ENCODE peak calls at places on chromosomes 6 and 20, in five cellular contexts. One of them, this sample, is unnamed.
A peak's percentile ranks its signal among the peaks of the same experiment; 100 is the strongest.

GRCh38 chr20:59673998-59674445 is 69.7 kb downstream of the PHACTR3 start:
- DNase-seq in fibroblast of mammary gland: no peak
- DNase-seq in substantia nigra: no peak
- DNase-seq in foreskin fibroblast: no peak
- DNase-seq in AG10803: no peak
- DNase-seq in this sample: no peak

GRCh38 chr20:58109126-58109880 is 119.2 kb downstream of the ANKRD60 start:
- DNase-seq in fibroblast of mammary gland: peak; percentile 73
- DNase-seq in substantia nigra: no peak
- DNase-seq in foreskin fibroblast: peak; percentile 91
- DNase-seq in AG10803: peak; percentile 89
- DNase-seq in this sample: no peak

GRCh38 chr6:169287675-169288074 is 34.0 kb upstream of the THBS2 start:
- DNase-seq in fibroblast of mammary gland: peak; percentile 30
- DNase-seq in substantia nigra: no peak
- DNase-seq in foreskin fibroblast: no peak
- DNase-seq in AG10803: no peak
- DNase-seq in this sample: no peak

GRCh38 chr20:41098703-41099250 is 38.6 kb upstream of the PLCG1 start:
- DNase-seq in fibroblast of mammary gland: peak; percentile 83
- DNase-seq in substantia nigra: no peak
- DNase-seq in foreskin fibroblast: peak; percentile 81
- DNase-seq in AG10803: peak; percentile 93
- DNase-seq in this sample: no peak

GRCh38 chr6:111087106-111087835 is at the start of gene SLC16A10:
- DNase-seq in fibroblast of mammary gland: no peak
- DNase-seq in substantia nigra: peak; percentile 6
- DNase-seq in foreskin fibroblast: peak; percentile 52
- DNase-seq in AG10803: no peak
- DNase-seq in this sample: peak; percentile 78

GRCh38 chr6:8215631-8216030 is 113.3 kb upstream of the EEF1E1 start:
- DNase-seq in fibroblast of mammary gland: peak; percentile 25
- DNase-seq in substantia nigra: no peak
- DNase-seq in foreskin fibroblast: peak; percentile 84
- DNase-seq in AG10803: peak; percentile 9
- DNase-seq in this sample: no peak

GRCh38 chr20:46199198-46199597 is 81.1 kb downstream of the CD40 start:
- DNase-seq in fibroblast of mammary gland: no peak
- DNase-seq in substantia nigra: no peak
- DNase-seq in foreskin fibroblast: peak; percentile 16
- DNase-seq in AG10803: no peak
- DNase-seq in this sample: no peak

GRCh38 chr6:56528412-56528841 is 114.3 kb downstream of the DST start:
- DNase-seq in fibroblast of mammary gland: peak; percentile 99
- DNase-seq in substantia nigra: no peak
- DNase-seq in foreskin fibroblast: peak; percentile 92
- DNase-seq in AG10803: peak; percentile 91
- DNase-seq in this sample: no peak

GRCh38 chr6:27251672-27252251 is 4.3 kb downstream of the PRSS16 start:
- DNase-seq in fibroblast of mammary gland: peak; percentile 64
- DNase-seq in substantia nigra: no peak
- DNase-seq in foreskin fibroblast: peak; percentile 70
- DNase-seq in AG10803: peak; percentile 25
- DNase-seq in this sample: no peak

GRCh38 chr6:41092421-41093140 is 19.8 kb downstream of the NFYA start:
- DNase-seq in fibroblast of mammary gland: peak; percentile 44
- DNase-seq in substantia nigra: no peak
- DNase-seq in foreskin fibroblast: peak; percentile 61
- DNase-seq in AG10803: peak; percentile 26
- DNase-seq in this sample: no peak

GRCh38 chr20:57620274-57620990 is at the start of gene ZBP1:
- DNase-seq in fibroblast of mammary gland: no peak
- DNase-seq in substantia nigra: no peak
- DNase-seq in foreskin fibroblast: no peak
- DNase-seq in AG10803: no peak
- DNase-seq in this sample: no peak

GRCh38 chr6:97958143-97958542 is 675.1 kb upstream of the MMS22L start:
- DNase-seq in fibroblast of mammary gland: no peak
- DNase-seq in substantia nigra: no peak
- DNase-seq in foreskin fibroblast: no peak
- DNase-seq in AG10803: no peak
- DNase-seq in this sample: no peak

GRCh38 chr6:26159417-26160273 is 72.4 kb downstream of the HFE start:
- DNase-seq in fibroblast of mammary gland: peak; percentile 41
- DNase-seq in substantia nigra: no peak
- DNase-seq in foreskin fibroblast: peak; percentile 60
- DNase-seq in AG10803: no peak
- DNase-seq in this sample: no peak

GRCh38 chr6:30411515-30412207 is 66.7 kb downstream of the RPP21 start:
- DNase-seq in fibroblast of mammary gland: peak; percentile 51
- DNase-seq in substantia nigra: no peak
- DNase-seq in foreskin fibroblast: peak; percentile 70
- DNase-seq in AG10803: peak; percentile 43
- DNase-seq in this sample: peak; percentile 83

GRCh38 chr6:158706369-158706982 is 56.6 kb downstream of the SYTL3 start:
- DNase-seq in fibroblast of mammary gland: peak; percentile 65
- DNase-seq in substantia nigra: no peak
- DNase-seq in foreskin fibroblast: peak; percentile 76
- DNase-seq in AG10803: peak; percentile 42
- DNase-seq in this sample: no peak

GRCh38 chr6:41966961-41967311 is 25.3 kb upstream of the CCND3 start:
- DNase-seq in fibroblast of mammary gland: peak; percentile 32
- DNase-seq in substantia nigra: no peak
- DNase-seq in foreskin fibroblast: peak; percentile 26
- DNase-seq in AG10803: peak; percentile 55
- DNase-seq in this sample: no peak

GRCh38 chr6:38166411-38167240 is 347.1 kb downstream of the ZFAND3 start:
- DNase-seq in fibroblast of mammary gland: no peak
- DNase-seq in substantia nigra: no peak
- DNase-seq in foreskin fibroblast: no peak
- DNase-seq in AG10803: no peak
- DNase-seq in this sample: no peak

GRCh38 chr6:130776287-130776925 is 50.8 kb upstream of the SMLR1 start:
- DNase-seq in fibroblast of mammary gland: no peak
- DNase-seq in substantia nigra: no peak
- DNase-seq in foreskin fibroblast: no peak
- DNase-seq in AG10803: no peak
- DNase-seq in this sample: no peak

This sample was measured in head of caudate nucleus.